ENCODE peak calls at places on chromosomes 7 and 10, in six cellular contexts. C is astrocyte of the spinal cord; F is ureter; Y is uterus; K is CD4-positive, alpha-beta memory T cell; R is activated T-cell treated with anti-CD3 and anti-CD28 coated beads for 48 hours. G is an unnamed sample.

GRCh38 chr7:50826371-50827172 is 43.9 kb upstream of the GRB10 start:
- DNase-seq in C (peak), F (no peak), Y (no peak), K (no peak), R (peak), G (peak)

GRCh38 chr10:123891147-123892011 is at the start of gene CPXM2:
- DNase-seq in C (no peak), F (no peak), Y (no peak), K (no peak), R (no peak), G (no peak)

GRCh38 chr7:112254166-112254565 is 47.7 kb downstream of the ZNF277 start:
- DNase-seq in C (no peak), F (no peak), Y (no peak), K (no peak), R (no peak), G (no peak)

GRCh38 chr10:66218981-66219587 is 706.8 kb upstream of the LRRTM3 start:
- DNase-seq in C (no peak), F (no peak), Y (no peak), K (no peak), R (peak), G (peak)

GRCh38 chr7:128167316-128167691 is 73.8 kb upstream of the LEP start:
- DNase-seq in C (peak), F (no peak), Y (peak), K (no peak), R (no peak), G (peak)

GRCh38 chr7:149621776-149622175 is 124.2 kb upstream of the ZNF746 start:
- DNase-seq in C (no peak), F (no peak), Y (no peak), K (no peak), R (peak), G (no peak)

GRCh38 chr10:120789804-120790203 is 61.4 kb upstream of the WDR11 start:
- DNase-seq in C (no peak), F (no peak), Y (no peak), K (no peak), R (no peak), G (no peak)

GRCh38 chr10:90125406-90125805 is 424.0 kb downstream of the KIF20B start:
- DNase-seq in C (peak), F (no peak), Y (no peak), K (no peak), R (no peak), G (peak)

GRCh38 chr10:103125323-103126267 is 67.5 kb downstream of the NT5C2 start:
- DNase-seq in C (peak), F (no peak), Y (no peak), K (no peak), R (no peak), G (no peak)

GRCh38 chr10:60238408-60239100 is 151.1 kb downstream of the ANK3 start:
- DNase-seq in C (peak), F (peak), Y (no peak), K (no peak), R (no peak), G (peak)

GRCh38 chr10:79494871-79495270 is 17.5 kb upstream of the EIF5AL1 start:
- DNase-seq in C (no peak), F (no peak), Y (no peak), K (no peak), R (no peak), G (no peak)

GRCh38 chr7:68785036-68785435 is 813.2 kb upstream of the AUTS2 start:
- DNase-seq in C (no peak), F (no peak), Y (no peak), K (no peak), R (no peak), G (no peak)

GRCh38 chr7:15801565-15801964 is 115.1 kb upstream of the MEOX2 start:
- DNase-seq in C (peak), F (no peak), Y (no peak), K (no peak), R (no peak), G (peak)

GRCh38 chr10:74825371-74826141 is 844 bp upstream of the KAT6B start:
- DNase-seq in C (no peak), F (no peak), Y (no peak), K (peak), R (no peak), G (no peak)

GRCh38 chr10:131979821-131980270 is 1.9 kb downstream of the BNIP3 start:
- DNase-seq in C (peak), F (no peak), Y (no peak), K (no peak), R (no peak), G (peak)